ENCODE peak calls at places on chromosomes 6 and 20, in five cellular contexts. One of them, this sample, is unnamed.
A peak's percentile ranks its signal among the peaks of the same experiment; 100 is the strongest.

GRCh38 chr6:3900744-3901351 is 51.7 kb downstream of the FAM50B start:
- DNase-seq in mesendoderm: no peak
- DNase-seq in heart left ventricle: no peak
- DNase-seq in pancreas: no peak
- DNase-seq in A549: no peak
- DNase-seq in this sample: no peak

GRCh38 chr6:137738197-137738596 is 128.9 kb upstream of the TNFAIP3 start:
- DNase-seq in mesendoderm: no peak
- DNase-seq in heart left ventricle: no peak
- DNase-seq in pancreas: no peak
- DNase-seq in A549: no peak
- DNase-seq in this sample: no peak

GRCh38 chr20:63625771-63626423 is 1.0 kb downstream of the GMEB2 start:
- DNase-seq in mesendoderm: peak; percentile 54
- DNase-seq in heart left ventricle: peak; percentile 30
- DNase-seq in pancreas: peak; percentile 81
- DNase-seq in A549: no peak
- DNase-seq in this sample: no peak

GRCh38 chr6:112298021-112298745 is 43.8 kb upstream of the LAMA4 start:
- DNase-seq in mesendoderm: no peak
- DNase-seq in heart left ventricle: no peak
- DNase-seq in pancreas: no peak
- DNase-seq in A549: peak; percentile 15
- DNase-seq in this sample: no peak

GRCh38 chr6:37314803-37315515 is 38.8 kb upstream of the RNF8 start:
- DNase-seq in mesendoderm: peak; percentile 80
- DNase-seq in heart left ventricle: peak; percentile 51
- DNase-seq in pancreas: no peak
- DNase-seq in A549: peak; percentile 22
- DNase-seq in this sample: peak; percentile 53

GRCh38 chr6:87907521-87907920 is 140.1 kb upstream of the SPACA1 start:
- DNase-seq in mesendoderm: no peak
- DNase-seq in heart left ventricle: no peak
- DNase-seq in pancreas: no peak
- DNase-seq in A549: no peak
- DNase-seq in this sample: no peak

GRCh38 chr20:17226410-17227198 is at the start of gene PCSK2:
- DNase-seq in mesendoderm: peak; percentile 95
- DNase-seq in heart left ventricle: peak; percentile 32
- DNase-seq in pancreas: peak; percentile 73
- DNase-seq in A549: peak; percentile 11
- DNase-seq in this sample: peak; percentile 3

GRCh38 chr6:87066449-87067288 is 28.2 kb downstream of the CGA start:
- DNase-seq in mesendoderm: peak; percentile 61
- DNase-seq in heart left ventricle: peak; percentile 34
- DNase-seq in pancreas: no peak
- DNase-seq in A549: peak; percentile 28
- DNase-seq in this sample: peak; percentile 79

GRCh38 chr6:25266425-25267135 is 12.6 kb upstream of the CARMIL1 start:
- DNase-seq in mesendoderm: no peak
- DNase-seq in heart left ventricle: no peak
- DNase-seq in pancreas: no peak
- DNase-seq in A549: no peak
- DNase-seq in this sample: no peak

GRCh38 chr6:27334141-27334540 is 22.1 kb upstream of the POM121L2 start:
- DNase-seq in mesendoderm: no peak
- DNase-seq in heart left ventricle: no peak
- DNase-seq in pancreas: no peak
- DNase-seq in A549: no peak
- DNase-seq in this sample: no peak

GRCh38 chr20:44747166-44748004 is 1.7 kb downstream of the KCNK15 start:
- DNase-seq in mesendoderm: peak; percentile 94
- DNase-seq in heart left ventricle: peak; percentile 78
- DNase-seq in pancreas: peak; percentile 82
- DNase-seq in A549: peak; percentile 80
- DNase-seq in this sample: peak; percentile 76

DNA sequence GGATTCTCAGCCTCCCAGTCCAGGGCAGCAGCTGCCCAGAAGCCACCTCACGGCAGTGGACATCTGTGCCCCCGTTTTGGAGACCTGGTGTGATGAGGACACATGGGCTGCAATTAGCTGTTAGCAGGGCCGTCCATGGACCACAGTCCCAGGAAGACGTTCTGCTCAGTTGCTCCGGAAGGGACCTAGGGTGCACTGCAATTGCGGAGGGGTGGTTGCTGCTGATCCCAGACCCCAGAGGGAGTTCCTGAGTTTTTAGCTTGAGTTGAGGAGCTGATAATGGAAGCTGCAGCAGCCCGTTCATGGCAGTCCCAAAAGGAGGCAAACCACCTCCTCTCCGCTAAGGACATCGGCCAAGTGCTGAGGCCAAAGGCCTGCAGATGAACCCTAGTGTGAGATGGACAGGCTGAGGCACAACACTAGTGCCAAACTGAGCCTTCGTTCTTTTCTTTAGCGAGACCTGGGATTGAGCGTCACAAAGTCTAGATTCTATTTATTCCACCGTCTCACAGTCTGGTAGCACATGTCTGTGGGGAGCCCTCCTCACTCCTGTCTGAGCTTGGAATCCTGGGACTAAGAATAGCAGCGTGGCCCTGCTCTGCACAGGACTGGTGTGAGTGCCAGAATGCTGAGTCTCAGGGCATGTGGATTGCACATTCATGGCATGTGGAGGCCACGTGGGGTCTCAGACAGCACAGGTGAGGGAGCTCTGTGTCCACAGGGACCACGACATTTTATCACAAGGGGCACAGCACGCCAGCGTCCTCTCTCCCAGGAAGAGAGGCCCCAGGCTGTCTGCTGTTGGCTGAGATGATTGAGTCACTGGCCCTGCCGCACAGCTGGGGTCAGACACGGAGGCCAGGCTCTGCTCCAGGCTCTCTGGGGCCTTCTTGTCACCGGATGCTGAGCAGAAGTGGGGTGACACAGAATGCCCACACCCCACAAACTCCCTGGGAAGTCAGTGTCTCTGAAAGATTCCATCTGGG is 113.4 kb downstream of the PSMB1 start:
- DNase-seq in mesendoderm: no peak
- DNase-seq in heart left ventricle: no peak
- DNase-seq in pancreas: no peak
- DNase-seq in A549: no peak
- DNase-seq in this sample: no peak
- H3K27ac ChIP-seq in mesendoderm: no peak overlapping the region
- H3K27ac ChIP-seq in heart left ventricle: no peak overlapping the region
- H3K27ac ChIP-seq in pancreas: no peak overlapping the region
- H3K27ac ChIP-seq in A549: no peak overlapping the region
- H3K27ac ChIP-seq in this sample: no peak overlapping the region

GRCh38 chr6:13417954-13418353 is 69.4 kb downstream of the GFOD1 start:
- DNase-seq in mesendoderm: no peak
- DNase-seq in heart left ventricle: no peak
- DNase-seq in pancreas: no peak
- DNase-seq in A549: no peak
- DNase-seq in this sample: no peak
- H3K4me1 ChIP-seq in mesendoderm: peaks cover 8% of the 10 kb centered on the region
- H3K4me1 ChIP-seq in heart left ventricle: peaks cover 81% of the 10 kb centered on the region
- H3K4me1 ChIP-seq in pancreas: peaks cover 26% of the 10 kb centered on the region
- H3K4me1 ChIP-seq in A549: peaks cover 22% of the 10 kb centered on the region
- H3K4me1 ChIP-seq in this sample: peaks cover 3% of the 10 kb centered on the region

GRCh38 chr6:21771626-21772320 is 178.2 kb downstream of the SOX4 start:
- DNase-seq in mesendoderm: peak; percentile 51
- DNase-seq in heart left ventricle: no peak
- DNase-seq in pancreas: no peak
- DNase-seq in A549: no peak
- DNase-seq in this sample: no peak

GRCh38 chr6:21769405-21769851 is 175.9 kb downstream of the SOX4 start:
- DNase-seq in mesendoderm: peak; percentile 97
- DNase-seq in heart left ventricle: peak; percentile 30
- DNase-seq in pancreas: no peak
- DNase-seq in A549: no peak
- DNase-seq in this sample: no peak

GRCh38 chr6:21769973-21770372 is 176.4 kb downstream of the SOX4 start:
- DNase-seq in mesendoderm: no peak
- DNase-seq in heart left ventricle: no peak
- DNase-seq in pancreas: no peak
- DNase-seq in A549: no peak
- DNase-seq in this sample: no peak

GRCh38 chr6:21764989-21765388 is 171.4 kb downstream of the SOX4 start:
- DNase-seq in mesendoderm: no peak
- DNase-seq in heart left ventricle: no peak
- DNase-seq in pancreas: no peak
- DNase-seq in A549: no peak
- DNase-seq in this sample: no peak

DNA sequence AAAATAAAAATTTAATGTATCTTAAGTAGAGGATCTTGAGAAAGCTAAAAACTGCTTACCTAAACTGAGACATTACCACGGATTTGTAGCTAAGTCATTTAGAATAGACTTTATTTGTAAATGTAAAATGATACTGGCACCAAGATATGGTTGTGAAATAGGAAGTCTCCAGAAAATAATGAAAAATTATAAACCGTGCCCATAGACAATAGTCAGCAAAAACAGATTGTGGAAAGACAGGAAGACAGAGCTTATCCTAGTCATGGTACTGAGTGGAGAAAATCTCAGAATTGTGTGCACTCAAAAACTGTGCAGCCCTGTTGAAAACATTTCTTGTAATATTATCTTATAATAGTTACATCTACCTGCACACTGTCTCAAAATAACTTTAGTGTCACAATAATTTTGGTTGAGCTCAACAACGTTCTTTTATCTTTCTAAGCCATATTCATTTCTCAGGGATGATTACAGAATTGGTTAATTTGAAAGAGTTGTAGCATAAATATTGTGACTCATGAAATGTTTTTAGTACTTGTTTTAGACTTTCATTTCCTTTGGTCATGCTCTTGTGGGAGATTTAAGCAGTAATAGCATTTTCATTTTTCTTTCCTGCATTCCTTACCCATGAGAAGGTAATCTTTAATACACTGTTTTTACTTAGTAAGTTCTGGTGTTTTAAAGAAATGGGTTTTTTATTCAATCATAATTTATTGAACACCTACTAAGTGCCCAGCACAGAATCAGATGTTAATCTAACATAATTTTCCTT is 174.5 kb downstream of the SOX4 start:
- DNase-seq in mesendoderm: no peak
- DNase-seq in heart left ventricle: no peak
- DNase-seq in pancreas: no peak
- DNase-seq in A549: no peak
- DNase-seq in this sample: no peak
- H3K4me3 ChIP-seq in mesendoderm: no peak overlapping the region
- H3K4me3 ChIP-seq in heart left ventricle: no peak overlapping the region
- H3K4me3 ChIP-seq in pancreas: no peak overlapping the region
- H3K4me3 ChIP-seq in A549: no peak overlapping the region
- H3K4me3 ChIP-seq in this sample: no peak overlapping the region

DNA sequence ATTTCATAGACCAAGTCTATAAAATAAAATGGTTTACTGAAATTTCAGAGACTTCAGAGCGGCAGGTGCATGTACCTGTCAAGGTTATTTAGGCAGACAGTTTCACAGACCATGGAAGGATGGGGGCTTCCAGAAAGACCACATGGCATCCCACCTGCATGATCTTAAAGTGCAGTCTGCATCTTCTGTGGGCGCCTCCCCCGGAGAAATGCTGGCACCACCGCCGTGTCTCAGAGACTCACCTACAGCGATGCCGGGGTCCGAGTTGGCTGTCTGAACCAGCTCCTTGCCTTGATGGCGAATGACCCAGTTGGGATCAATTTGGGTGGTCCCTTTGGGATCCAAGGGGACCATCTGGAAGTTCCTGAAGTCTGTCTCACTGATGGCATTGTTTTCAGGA is 30.6 kb downstream of the THBS2 start:
- DNase-seq in mesendoderm: no peak
- DNase-seq in heart left ventricle: no peak
- DNase-seq in pancreas: no peak
- DNase-seq in A549: no peak
- DNase-seq in this sample: no peak
- H3K27ac ChIP-seq in mesendoderm: no peak overlapping the region
- H3K27ac ChIP-seq in heart left ventricle: no peak overlapping the region
- H3K27ac ChIP-seq in pancreas: no peak overlapping the region
- H3K27ac ChIP-seq in A549: no peak overlapping the region
- H3K27ac ChIP-seq in this sample: no peak overlapping the region

GRCh38 chr20:38445402-38445801 is 10.3 kb upstream of the SNHG17 start:
- DNase-seq in mesendoderm: no peak
- DNase-seq in heart left ventricle: no peak
- DNase-seq in pancreas: no peak
- DNase-seq in A549: no peak
- DNase-seq in this sample: no peak
- H3K4me1 ChIP-seq in mesendoderm: peaks cover 7% of the 10 kb centered on the region
- H3K4me1 ChIP-seq in heart left ventricle: peaks cover 9% of the 10 kb centered on the region
- H3K4me1 ChIP-seq in pancreas: no peaks in the 10 kb centered on the region
- H3K4me1 ChIP-seq in A549: peaks cover 14% of the 10 kb centered on the region
- H3K4me1 ChIP-seq in this sample: peaks cover 4% of the 10 kb centered on the region

GRCh38 chr6:159981171-159981571 is 12.3 kb downstream of the IGF2R start:
- DNase-seq in mesendoderm: no peak
- DNase-seq in heart left ventricle: no peak
- DNase-seq in pancreas: no peak
- DNase-seq in A549: no peak
- DNase-seq in this sample: no peak

GRCh38 chr6:159980474-159980873 is 11.6 kb downstream of the IGF2R start:
- DNase-seq in mesendoderm: no peak
- DNase-seq in heart left ventricle: no peak
- DNase-seq in pancreas: no peak
- DNase-seq in A549: no peak
- DNase-seq in this sample: no peak

GRCh38 chr6:159982726-159983506 is 14.0 kb downstream of the IGF2R start:
- DNase-seq in mesendoderm: no peak
- DNase-seq in heart left ventricle: no peak
- DNase-seq in pancreas: no peak
- DNase-seq in A549: no peak
- DNase-seq in this sample: no peak

GRCh38 chr6:159983641-159984080 is 14.8 kb downstream of the IGF2R start:
- DNase-seq in mesendoderm: no peak
- DNase-seq in heart left ventricle: no peak
- DNase-seq in pancreas: no peak
- DNase-seq in A549: no peak
- DNase-seq in this sample: no peak

DNA sequence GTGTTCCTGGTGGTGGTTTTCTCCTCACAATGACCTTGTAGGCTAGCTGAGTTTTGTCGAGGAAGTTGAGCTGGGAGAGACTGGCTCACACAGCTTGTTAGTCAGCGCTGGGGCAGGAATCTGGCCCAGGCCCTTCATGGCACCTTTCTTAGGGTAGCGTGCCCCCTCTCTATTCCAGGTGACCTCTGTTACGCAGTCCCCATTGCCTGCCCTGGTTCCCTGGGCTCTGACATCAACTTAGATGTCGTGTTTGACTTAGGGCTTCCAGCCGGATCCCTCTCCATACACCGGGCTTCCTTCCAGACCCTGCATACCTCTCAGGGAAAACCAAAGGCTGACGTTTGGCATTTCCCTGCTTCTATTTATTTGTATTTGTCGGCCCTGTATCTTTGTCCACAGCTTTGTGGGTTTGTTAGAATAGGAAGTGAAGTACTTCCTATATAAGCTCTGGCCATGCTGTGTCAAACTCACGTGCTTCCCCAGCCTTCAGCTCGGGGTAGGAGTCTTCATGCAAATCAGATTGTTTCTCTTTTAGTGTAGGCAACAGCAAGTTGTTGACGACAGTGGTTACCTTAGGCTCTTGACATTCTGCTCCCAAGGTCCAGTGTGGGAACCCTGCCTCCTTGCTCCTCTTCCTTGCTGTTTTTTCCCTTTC is 12.8 kb downstream of the IGF2R start:
- DNase-seq in mesendoderm: no peak
- DNase-seq in heart left ventricle: peak; percentile 50
- DNase-seq in pancreas: no peak
- DNase-seq in A549: no peak
- DNase-seq in this sample: peak; percentile 43
- H3K4me3 ChIP-seq in mesendoderm: no peak overlapping the region
- H3K4me3 ChIP-seq in heart left ventricle: no peak overlapping the region
- H3K4me3 ChIP-seq in pancreas: no peak overlapping the region
- H3K4me3 ChIP-seq in A549: no peak overlapping the region
- H3K4me3 ChIP-seq in this sample: no peak overlapping the region